ENCODE peak calls at places on chromosomes 13 and 19, in eight cellular contexts. J is choroid plexus epithelial cell, Z is heart right ventricle, M is tibial nerve, I is nephron progenitor cell, Q is colonic mucosa, R is epithelial cell of esophagus, S is PC-3. X is an unnamed sample.

GRCh38 chr19:44003461-44004134 is 841 bp downstream of the ZNF230 start:
- DNase-seq in I (peak), S (no peak), Q (peak), R (peak), Z (peak), J (peak), M (no peak), X (peak)

GRCh38 chr19:30362156-30362754 is 9.9 kb upstream of the ZNF536 start:
- DNase-seq in S (no peak), R (no peak), I (no peak), Z (no peak), Q (no peak), M (no peak), J (no peak), X (no peak)

GRCh38 chr19:31988256-31988655 is 357.2 kb upstream of the ZNF507 start:
- DNase-seq in J (no peak), Z (no peak), M (no peak), Q (no peak), S (no peak), R (no peak), I (no peak), X (no peak)

GRCh38 chr13:84032116-84032515 is 149.8 kb upstream of the SLITRK1 start:
- DNase-seq in R (peak), S (peak), Z (no peak), Q (no peak), M (no peak), I (no peak), J (peak), X (no peak)

GRCh38 chr13:79810671-79811070 is 329.7 kb downstream of the NDFIP2 start:
- DNase-seq in Q (no peak), J (peak), M (no peak), S (peak), Z (no peak), R (peak), I (no peak), X (no peak)

GRCh38 chr13:39036212-39036611 is 1.7 kb downstream of the PROSER1 start:
- DNase-seq in I (no peak), Q (peak), J (peak), R (peak), S (peak), Z (no peak), M (no peak), X (no peak)

GRCh38 chr19:42466521-42467436 is 24.0 kb upstream of the CXCL17 start:
- DNase-seq in J (peak), Q (no peak), Z (no peak), R (no peak), S (no peak), I (no peak), M (no peak), X (peak)

GRCh38 chr13:59837101-59837500 is 326.6 kb downstream of the DIAPH3 start:
- DNase-seq in R (no peak), J (peak), M (no peak), Z (no peak), S (peak), I (no peak), Q (no peak), X (no peak)

GRCh38 chr19:4030552-4030951 is 23.0 kb downstream of the PIAS4 start:
- DNase-seq in M (no peak), J (no peak), Q (no peak), S (no peak), R (no peak), Z (no peak), I (no peak), X (no peak)

GRCh38 chr13:45133396-45134118 is 13.2 kb downstream of the GTF2F2 start:
- DNase-seq in J (no peak), R (no peak), M (no peak), S (no peak), Q (no peak), Z (no peak), I (no peak), X (no peak)

GRCh38 chr19:18173572-18174294 is at the start of gene IFI30:
- DNase-seq in J (peak), S (peak), M (peak), Q (peak), Z (peak), I (peak), R (peak), X (peak)

GRCh38 chr19:6743714-6744380 is 4.4 kb downstream of the TRIP10 start:
- DNase-seq in Q (no peak), S (peak), R (peak), M (no peak), I (no peak), Z (no peak), J (peak), X (no peak)

GRCh38 chr13:37488682-37489081 is 109.9 kb downstream of the POSTN start:
- DNase-seq in Q (no peak), R (no peak), M (no peak), S (no peak), J (peak), I (no peak), Z (no peak), X (no peak)

GRCh38 chr19:40165362-40165937 is 25.8 kb upstream of the MAP3K10 start:
- DNase-seq in R (peak), I (peak), J (peak), Z (peak), M (peak), Q (peak), S (peak), X (peak)

GRCh38 chr19:50890422-50891252 is 17.4 kb downstream of the KLK2 start:
- DNase-seq in Q (no peak), R (peak), M (no peak), J (no peak), Z (no peak), I (no peak), S (peak), X (no peak)

GRCh38 chr13:102779426-102780159 is 6.0 kb upstream of the TEX30 start:
- DNase-seq in Q (no peak), Z (no peak), M (no peak), R (no peak), S (no peak), J (no peak), I (no peak), X (peak)

GRCh38 chr13:67156718-67157049 is 73.5 kb downstream of the PCDH9 start:
- DNase-seq in M (no peak), Z (no peak), S (no peak), Q (no peak), R (no peak), J (no peak), I (no peak), X (no peak)

GRCh38 chr19:24086974-24087595 is at the start of gene ZNF254:
- DNase-seq in R (peak), I (peak), Q (peak), J (peak), Z (peak), S (peak), M (peak), X (peak)

GRCh38 chr13:31901985-31902384 is 129.6 kb upstream of the FRY start:
- DNase-seq in R (no peak), Q (no peak), S (no peak), J (no peak), Z (no peak), M (no peak), I (no peak), X (no peak)

GRCh38 chr19:4781851-4782250 is 9.7 kb upstream of the FEM1A start:
- DNase-seq in I (no peak), S (no peak), Z (no peak), R (no peak), Q (no peak), J (no peak), M (no peak), X (no peak)

GRCh38 chr19:16456652-16457194 is 15.0 kb downstream of the EPS15L1 start:
- DNase-seq in S (peak), R (peak), I (no peak), J (no peak), Z (no peak), Q (no peak), M (no peak), X (no peak)

GRCh38 chr13:31749929-31750328 is 10.6 kb downstream of the RXFP2 start:
- DNase-seq in S (peak), I (no peak), Q (no peak), M (no peak), Z (no peak), R (peak), J (peak), X (no peak)

GRCh38 chr19:10653732-10654609 is at the start of gene ILF3:
- DNase-seq in M (peak), Z (peak), I (peak), Q (peak), J (peak), S (peak), R (peak), X (peak)
- TF ChIP-seq CTCF in M (peak), Z (no peak), I (no peak), Q (no peak), J (no peak), S (no peak), R (no peak), X (no peak)

GRCh38 chr13:111506131-111506530 is 185.7 kb downstream of the TEX29 start:
- DNase-seq in Z (no peak), J (no peak), R (no peak), S (no peak), M (no peak), I (no peak), Q (no peak), X (no peak)

GRCh38 chr13:111506621-111507020 is 186.2 kb downstream of the TEX29 start:
- DNase-seq in Q (no peak), Z (no peak), I (no peak), R (no peak), S (no peak), M (no peak), J (no peak), X (no peak)

GRCh38 chr13:111503905-111504695 is 183.7 kb downstream of the TEX29 start:
- DNase-seq in I (no peak), S (no peak), M (no peak), Z (no peak), R (peak), J (no peak), Q (no peak), X (no peak)

GRCh38 chr13:111503376-111503775 is 182.9 kb downstream of the TEX29 start:
- DNase-seq in S (no peak), J (no peak), M (no peak), Z (no peak), Q (no peak), R (no peak), I (no peak), X (no peak)

DNA sequence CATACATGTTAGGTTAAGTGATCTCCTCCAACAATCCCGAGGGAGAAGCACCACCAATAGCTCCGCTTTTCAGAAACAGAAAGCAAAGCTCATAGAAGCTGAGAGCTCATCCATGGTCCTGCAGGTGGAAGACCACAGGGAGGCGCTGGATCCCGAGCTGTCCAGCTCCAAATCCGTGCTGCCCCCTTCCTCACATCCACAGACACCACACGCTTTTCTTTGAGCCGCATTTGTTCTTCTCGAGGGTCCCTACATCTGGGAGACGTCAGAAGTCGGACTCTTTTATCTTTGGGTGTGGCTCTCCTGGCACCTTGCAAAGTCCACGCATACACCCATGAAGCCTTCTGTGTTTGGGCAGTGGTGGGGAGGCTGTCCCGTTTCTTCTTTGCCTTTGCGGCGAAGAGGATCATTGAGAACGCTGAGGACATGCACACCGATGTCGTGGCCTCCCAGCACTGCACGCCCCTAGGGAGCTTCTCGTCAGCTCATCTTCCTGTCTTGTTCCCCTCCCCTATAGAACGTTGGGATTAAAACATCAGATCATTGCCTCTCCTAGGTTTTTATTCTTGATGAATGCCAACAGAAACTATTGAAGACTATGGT is 184.8 kb downstream of the TEX29 start:
- DNase-seq in Z (no peak), S (peak), I (peak), Q (no peak), J (no peak), M (no peak), R (no peak), X (no peak)
- TF ChIP-seq CTCF in Z (peak), S (peak), I (peak), Q (no peak), J (no peak), M (no peak), R (no peak), X (no peak)

GRCh38 chr19:45428385-45429231 is 4.9 kb upstream of the ERCC1 start:
- DNase-seq in R (no peak), Q (no peak), Z (peak), S (peak), J (peak), M (no peak), I (peak), X (peak)
- TF ChIP-seq CTCF in R (peak), Q (no peak), Z (peak), S (peak), J (peak), M (peak), I (peak), X (peak)

GRCh38 chr13:28528848-28529247 is 33.9 kb upstream of the FLT1 start:
- DNase-seq in S (peak), Z (no peak), J (no peak), M (no peak), Q (no peak), I (no peak), R (no peak), X (no peak)
- TF ChIP-seq CTCF in S (peak), Z (peak), J (no peak), M (no peak), Q (peak), I (no peak), R (peak), X (no peak)

GRCh38 chr19:13212759-13213330 is 62.6 kb downstream of the IER2 start:
- DNase-seq in Z (peak), S (peak), Q (peak), M (peak), I (peak), R (peak), J (peak), X (peak)
- TF ChIP-seq CTCF in Z (peak), S (peak), Q (peak), M (peak), I (peak), R (peak), J (peak), X (peak)

GRCh38 chr19:1018393-1018792 is 2.5 kb downstream of the TMEM259 start:
- DNase-seq in Q (no peak), S (no peak), M (no peak), Z (no peak), J (no peak), R (no peak), I (no peak), X (no peak)

GRCh38 chr19:1019980-1020867 is 699 bp downstream of the TMEM259 start:
- DNase-seq in S (no peak), R (peak), Z (no peak), Q (peak), J (no peak), M (no peak), I (peak), X (no peak)

GRCh38 chr19:1019616-1019961 is 1.3 kb downstream of the TMEM259 start:
- DNase-seq in Z (no peak), I (no peak), Q (no peak), J (no peak), R (no peak), M (no peak), S (no peak), X (no peak)

GRCh38 chr19:1018932-1019615 is 1.8 kb downstream of the TMEM259 start:
- DNase-seq in Z (no peak), I (no peak), J (no peak), M (no peak), Q (no peak), S (no peak), R (no peak), X (no peak)

GRCh38 chr19:1020868-1021425 is at the start of gene TMEM259:
- DNase-seq in M (peak), S (peak), Z (peak), R (peak), J (peak), I (peak), Q (peak), X (peak)
- TF ChIP-seq CTCF in M (peak), S (no peak), Z (no peak), R (no peak), J (no peak), I (no peak), Q (no peak), X (no peak)

GRCh38 chr13:113489171-113489548 is 1.4 kb downstream of the DCUN1D2 start:
- DNase-seq in S (peak), Z (no peak), Q (no peak), J (peak), R (no peak), M (no peak), I (no peak), X (no peak)
- TF ChIP-seq CTCF in S (peak), Z (no peak), Q (no peak), J (no peak), R (no peak), M (no peak), I (no peak), X (no peak)

GRCh38 chr13:46140044-46140443 is 35.2 kb upstream of the CPB2 start:
- DNase-seq in S (no peak), M (no peak), Z (no peak), J (no peak), I (no peak), R (no peak), Q (no peak), X (no peak)
- TF ChIP-seq CTCF in S (no peak), M (no peak), Z (no peak), J (no peak), I (no peak), R (no peak), Q (no peak), X (no peak)

GRCh38 chr13:26221721-26222522 is at the start of gene RNF6:
- DNase-seq in M (peak), I (peak), R (peak), J (peak), Z (peak), Q (peak), S (peak), X (peak)
- TF ChIP-seq CTCF in M (peak), I (no peak), R (peak), J (no peak), Z (no peak), Q (no peak), S (no peak), X (no peak)

X was measured in GM13976.